ENCODE peak calls at places on chromosomes 12 and 14, in six cellular contexts. T is tibial nerve, U is NB4, C is body of pancreas, O is Peyer's patch, G is testis. L is an unnamed sample.

GRCh38 chr12:107864235-107864634 is 89.7 kb downstream of the ASCL4 start:
- DNase-seq in O (no peak), C (no peak), U (no peak), T (no peak), G (no peak), L (no peak)

GRCh38 chr12:61037792-61038191 is 1222.4 kb upstream of the USP15 start:
- DNase-seq in C (no peak), G (no peak), U (no peak), T (no peak), O (no peak), L (no peak)

GRCh38 chr12:95601626-95602025 is 50.4 kb upstream of the USP44 start:
- DNase-seq in U (no peak), O (no peak), C (no peak), T (no peak), G (no peak), L (no peak)

GRCh38 chr14:51369814-51370213 is 129.8 kb downstream of the TMX1 start:
- DNase-seq in G (peak), U (peak), O (no peak), C (peak), T (no peak), L (no peak)

GRCh38 chr12:79407671-79408622 is 282.8 kb downstream of the PAWR start:
- DNase-seq in T (peak), C (peak), U (peak), G (peak), O (no peak), L (peak)

GRCh38 chr14:80536456-80536855 is 325.2 kb upstream of the DIO2 start:
- DNase-seq in G (no peak), C (no peak), O (no peak), T (no peak), U (no peak), L (no peak)

GRCh38 chr12:41436076-41436475 is 248.0 kb downstream of the PDZRN4 start:
- DNase-seq in U (no peak), G (no peak), C (no peak), O (no peak), T (no peak), L (no peak)

GRCh38 chr12:1318327-1319031 is 275.9 kb downstream of the FBXL14 start:
- DNase-seq in U (peak), C (peak), T (no peak), O (no peak), G (peak), L (no peak)

GRCh38 chr12:27383429-27384260 is 51.0 kb downstream of the BMAL2 start:
- DNase-seq in U (peak), C (peak), O (peak), T (peak), G (peak), L (peak)

GRCh38 chr14:54881235-54881760 is 21.3 kb downstream of the GCH1 start:
- DNase-seq in O (no peak), T (peak), C (peak), U (no peak), G (no peak), L (peak)

GRCh38 chr12:47433876-47434275 is 272.0 kb downstream of the RPAP3 start:
- DNase-seq in G (no peak), C (no peak), U (no peak), O (no peak), T (no peak), L (no peak)

GRCh38 chr12:12405882-12406281 is 49.0 kb downstream of the BORCS5 start:
- DNase-seq in U (no peak), O (peak), T (no peak), G (no peak), C (peak), L (no peak)

GRCh38 chr14:61502459-61503093 is 181.2 kb downstream of the PRKCH start:
- DNase-seq in O (no peak), T (no peak), U (no peak), G (no peak), C (no peak), L (no peak)

GRCh38 chr12:77845831-77846230 is 15.1 kb downstream of the NAV3 start:
- DNase-seq in C (no peak), U (no peak), O (no peak), G (no peak), T (no peak), L (no peak)

GRCh38 chr12:116821291-116821690 is 60.0 kb downstream of the HRK start:
- DNase-seq in O (no peak), T (no peak), U (no peak), G (no peak), C (no peak), L (no peak)

GRCh38 chr14:67461341-67461985 is 27.1 kb downstream of the TMEM229B start:
- DNase-seq in T (no peak), C (peak), O (no peak), U (no peak), G (peak), L (no peak)

GRCh38 chr12:92470608-92471021 is 232.2 kb upstream of the PLEKHG7 start:
- DNase-seq in U (no peak), C (no peak), T (no peak), O (no peak), G (no peak), L (no peak)

GRCh38 chr14:50560929-50561280 is 960 bp downstream of the ATL1 start:
- DNase-seq in G (peak), O (peak), U (peak), C (peak), T (peak), L (peak)

GRCh38 chr12:124720019-124720686 is 143.5 kb downstream of the SCARB1 start:
- DNase-seq in C (no peak), O (no peak), G (no peak), T (no peak), U (no peak), L (no peak)

GRCh38 chr14:83799230-83799629 is 1730.7 kb upstream of the FLRT2 start:
- DNase-seq in C (no peak), O (no peak), U (no peak), G (no peak), T (no peak), L (no peak)

GRCh38 chr12:119659289-119659897 is 8.5 kb upstream of the PRKAB1 start:
- DNase-seq in G (peak), T (peak), U (peak), O (no peak), C (peak), L (peak)

GRCh38 chr12:62581288-62582064 is 114.8 kb downstream of the MON2 start:
- DNase-seq in U (peak), O (no peak), G (no peak), T (no peak), C (no peak), L (no peak)

GRCh38 chr12:6039894-6040601 is 84.4 kb downstream of the VWF start:
- DNase-seq in G (peak), T (peak), U (peak), C (peak), O (no peak), L (peak)

GRCh38 chr14:54253195-54253947 is 143.4 kb upstream of the CDKN3 start:
- DNase-seq in C (no peak), U (no peak), T (no peak), O (no peak), G (no peak), L (no peak)

GRCh38 chr12:62720661-62721330 is 214.2 kb downstream of the PPM1H start:
- DNase-seq in U (no peak), C (no peak), T (peak), G (peak), O (no peak), L (no peak)

GRCh38 chr12:77062846-77063461 is 2.4 kb downstream of the E2F7 start:
- DNase-seq in C (no peak), G (no peak), O (no peak), T (no peak), U (no peak), L (no peak)

GRCh38 chr12:20044304-20044703 is 324.0 kb upstream of the PDE3A start:
- DNase-seq in O (no peak), C (no peak), G (no peak), U (no peak), T (no peak), L (no peak)

GRCh38 chr12:107684029-107684790 is 1.4 kb upstream of the PWP1 start:
- DNase-seq in C (no peak), O (no peak), U (no peak), G (no peak), T (no peak), L (no peak)

DNA sequence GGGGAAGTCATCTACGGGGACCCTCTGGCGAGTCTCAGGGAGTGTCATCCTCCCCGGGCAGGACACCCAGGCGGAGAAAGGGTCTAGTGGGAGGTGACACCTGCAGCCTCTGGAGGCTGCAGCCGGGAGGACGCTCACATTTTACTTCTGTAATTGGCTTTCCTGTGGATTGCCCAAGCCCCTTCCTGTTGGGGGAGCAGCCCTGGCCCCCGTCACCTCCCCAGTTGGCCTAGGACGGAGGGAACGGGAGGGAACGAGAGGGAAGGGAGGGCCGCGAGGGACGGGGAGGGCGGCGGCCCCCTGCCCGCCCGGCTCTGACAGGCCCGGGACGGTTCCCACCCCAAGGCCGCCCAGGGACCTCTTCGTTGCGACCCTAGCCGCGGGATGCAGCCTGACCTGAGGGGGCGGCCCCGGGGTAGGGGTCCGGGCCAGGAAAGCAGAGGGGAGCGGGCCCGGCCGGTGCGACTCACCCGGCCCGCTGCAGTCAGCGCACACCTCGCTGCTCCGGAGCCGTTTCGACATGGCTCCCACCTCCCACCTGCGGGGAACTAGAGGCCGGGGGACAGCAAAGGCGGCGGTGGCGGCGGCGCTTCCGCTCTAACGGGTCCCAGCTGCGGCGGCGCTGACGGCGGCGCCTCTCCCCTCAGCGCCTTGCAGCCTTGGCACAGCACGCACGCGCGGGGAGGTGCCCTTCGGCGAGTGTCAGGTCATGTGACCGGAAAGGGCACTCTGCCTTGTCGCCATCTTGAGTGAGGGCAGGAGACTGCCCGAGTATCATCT is at the start of gene GIT2:
- DNase-seq in U (peak), T (peak), C (peak), G (peak), O (peak), L (peak)
- TF ChIP-seq POLR2A in U (peak), T (peak), C (peak), G (peak), O (peak), L (no peak)

GRCh38 chr14:70882771-70883492 is 24.3 kb upstream of the PCNX1 start:
- DNase-seq in C (no peak), U (peak), O (no peak), G (no peak), T (no peak), L (no peak)
- H3K4me3 ChIP-seq in C (no peak), U (peak), O (no peak), G (no peak), T (no peak), L (no peak)

GRCh38 chr14:23327947-23328744 is 6.9 kb downstream of the PABPN1 start:
- DNase-seq in T (peak), G (peak), U (peak), O (no peak), C (peak), L (peak)
- TF ChIP-seq POLR2A in T (no peak), G (no peak), U (no peak), O (no peak), C (no peak), L (no peak)

GRCh38 chr14:105120056-105120455 is 48.5 kb downstream of the JAG2 start:
- DNase-seq in T (no peak), U (no peak), G (no peak), C (no peak), O (no peak), L (no peak)
- H3K4me3 ChIP-seq in T (no peak), U (no peak), G (no peak), C (no peak), O (no peak), L (no peak)

GRCh38 chr12:104976703-104977102 is 9.4 kb upstream of the NOPCHAP1 start:
- DNase-seq in U (no peak), O (no peak), C (peak), G (no peak), T (no peak), L (no peak)
- TF ChIP-seq POLR2A in U (no peak), O (no peak), C (no peak), G (no peak), T (no peak), L (no peak)

GRCh38 chr14:103492572-103492971 is 30.1 kb downstream of the CKB start:
- DNase-seq in T (no peak), C (no peak), G (no peak), O (no peak), U (no peak), L (no peak)
- H3K4me3 ChIP-seq in T (no peak), C (no peak), G (no peak), O (no peak), U (no peak), L (no peak)

GRCh38 chr14:21258194-21258888 is 10.9 kb downstream of the HNRNPC start:
- DNase-seq in U (no peak), O (no peak), T (no peak), G (no peak), C (no peak), L (no peak)
- TF ChIP-seq POLR2A in U (peak), O (no peak), T (no peak), G (no peak), C (no peak), L (no peak)

GRCh38 chr12:68446379-68446778 is 114.2 kb upstream of the MDM1 start:
- DNase-seq in C (no peak), O (no peak), U (peak), G (no peak), T (no peak), L (no peak)
- H3K4me3 ChIP-seq in C (no peak), O (no peak), U (no peak), G (no peak), T (no peak), L (no peak)

DNA sequence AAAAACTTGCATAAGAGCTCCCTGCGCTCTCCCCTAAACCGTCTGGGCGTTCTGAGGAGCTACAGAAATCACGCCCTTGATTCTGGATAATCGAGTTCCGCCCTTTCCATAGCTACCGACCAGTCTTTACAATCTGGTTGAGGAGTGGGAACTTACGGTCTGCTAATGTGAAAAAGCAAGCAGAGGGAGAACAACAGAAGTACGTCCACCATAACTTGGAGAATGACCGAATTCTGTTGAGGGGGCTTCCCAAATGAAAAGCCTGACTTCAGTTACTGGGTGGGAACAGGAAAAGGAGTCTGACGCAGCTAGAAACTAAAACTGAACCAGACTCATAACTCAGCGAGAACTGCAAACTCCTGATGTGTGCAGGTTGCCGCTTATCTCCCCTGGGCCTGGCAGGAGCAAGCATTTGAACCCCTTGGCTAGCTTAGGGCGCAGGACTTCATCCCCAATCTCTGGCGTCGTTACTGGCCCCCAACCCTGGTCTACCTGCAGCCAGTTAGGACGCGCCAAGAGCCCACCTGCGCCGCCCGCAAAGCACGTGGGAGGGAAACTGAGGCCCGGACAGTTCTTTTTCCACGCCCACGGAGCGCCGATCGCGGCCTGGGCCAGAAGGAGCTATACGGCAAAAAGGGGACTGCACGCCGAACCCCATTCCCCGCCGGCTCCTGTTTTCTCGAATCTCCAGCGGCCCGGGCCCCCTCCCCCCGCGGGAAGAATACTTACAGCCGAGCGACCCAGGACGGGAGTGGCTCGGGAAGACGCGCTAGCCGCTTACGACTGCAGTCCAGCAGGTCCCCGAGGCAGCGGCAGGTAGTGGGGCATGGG is 818 bp downstream of the LRIG3 start:
- DNase-seq in U (no peak), G (peak), T (peak), O (no peak), C (peak), L (peak)
- TF ChIP-seq POLR2A in U (no peak), G (no peak), T (no peak), O (no peak), C (peak), L (no peak)

GRCh38 chr12:129079719-129080118 is 226.4 kb downstream of the GLT1D1 start:
- DNase-seq in G (no peak), U (no peak), C (no peak), T (no peak), O (no peak), L (no peak)

GRCh38 chr12:129074379-129074778 is 221.1 kb downstream of the GLT1D1 start:
- DNase-seq in G (no peak), U (no peak), T (no peak), C (no peak), O (no peak), L (peak)

GRCh38 chr12:129073157-129073915 is 220.1 kb downstream of the GLT1D1 start:
- DNase-seq in U (no peak), O (no peak), T (no peak), C (no peak), G (no peak), L (no peak)

GRCh38 chr12:129075451-129076208 is 222.4 kb downstream of the GLT1D1 start:
- DNase-seq in U (no peak), C (no peak), G (no peak), T (no peak), O (no peak), L (peak)

GRCh38 chr12:129076466-129077325 is 223.4 kb downstream of the GLT1D1 start:
- DNase-seq in U (no peak), O (no peak), G (no peak), C (no peak), T (no peak), L (peak)
- H3K4me3 ChIP-seq in U (no peak), O (no peak), G (no peak), C (no peak), T (no peak), L (no peak)

L was measured in lower leg skin.